ENCODE peak calls at places on chromosomes 13 and 19, in five cellular contexts. Z, N, P, F and M are unnamed samples.

GRCh38 chr19:38701455-38702063 is 42.7 kb downstream of the CAPN12 start:
- DNase-seq in Z (no peak), N (no peak), P (no peak), F (no peak), M (peak)

GRCh38 chr19:40750035-40750284 is 317 bp downstream of the ACTMAP start:
- DNase-seq in Z (no peak), N (no peak), P (no peak), F (no peak), M (no peak)

GRCh38 chr13:110233181-110233641 is 73.7 kb downstream of the COL4A1 start:
- DNase-seq in Z (no peak), N (no peak), P (no peak), F (peak), M (no peak)

GRCh38 chr19:23771348-23771747 is 12.7 kb upstream of the ZNF681 start:
- DNase-seq in Z (no peak), N (no peak), P (no peak), F (no peak), M (no peak)

GRCh38 chr13:31556376-31556775 is 182.9 kb upstream of the RXFP2 start:
- DNase-seq in Z (no peak), N (no peak), P (no peak), F (peak), M (no peak)

GRCh38 chr13:74136089-74136658 is 2.0 kb upstream of the KLF12 start:
- DNase-seq in Z (peak), N (no peak), P (no peak), F (peak), M (peak)

GRCh38 chr13:24272452-24273161 is 36.8 kb upstream of the C1QTNF9 start:
- DNase-seq in Z (no peak), N (no peak), P (no peak), F (no peak), M (no peak)

GRCh38 chr19:4066176-4066606 is 508 bp downstream of the ZBTB7A start:
- DNase-seq in Z (peak), N (no peak), P (no peak), F (no peak), M (no peak)

GRCh38 chr13:113771709-113772331 is 12.8 kb downstream of the TMEM255B start:
- DNase-seq in Z (no peak), N (no peak), P (no peak), F (no peak), M (no peak)

GRCh38 chr19:40143612-40144011 is 47.6 kb upstream of the MAP3K10 start:
- DNase-seq in Z (peak), N (no peak), P (no peak), F (peak), M (no peak)

GRCh38 chr19:32346901-32347300 is 1.5 kb downstream of the ZNF507 start:
- DNase-seq in Z (no peak), N (no peak), P (no peak), F (no peak), M (no peak)

GRCh38 chr13:113776231-113777125 is 17.5 kb downstream of the TMEM255B start:
- DNase-seq in Z (no peak), N (peak), P (no peak), F (no peak), M (no peak)

GRCh38 chr19:13022859-13023636 is 27.8 kb downstream of the NFIX start:
- DNase-seq in Z (no peak), N (peak), P (no peak), F (peak), M (peak)

GRCh38 chr13:103961129-103961528 is 894.9 kb upstream of the SLC10A2 start:
- DNase-seq in Z (no peak), N (no peak), P (no peak), F (no peak), M (no peak)

GRCh38 chr13:21069561-21070004 is 8.2 kb upstream of the LATS2 start:
- DNase-seq in Z (no peak), N (no peak), P (no peak), F (peak), M (no peak)

GRCh38 chr13:20607015-20607414 is 40.1 kb downstream of the IFT88 start:
- DNase-seq in Z (no peak), N (no peak), P (no peak), F (no peak), M (no peak)

GRCh38 chr19:645912-646797 is 6.5 kb downstream of the FGF22 start:
- DNase-seq in Z (no peak), N (no peak), P (no peak), F (no peak), M (no peak)

GRCh38 chr19:21147540-21147939 is 5.7 kb downstream of the ZNF431 start:
- DNase-seq in Z (no peak), N (no peak), P (no peak), F (no peak), M (no peak)

GRCh38 chr19:52786078-52786463 is 520 bp downstream of the ZNF600 start:
- DNase-seq in Z (no peak), N (peak), P (no peak), F (no peak), M (no peak)

GRCh38 chr13:65488606-65489005 is 1741.5 kb downstream of the PCDH9 start:
- DNase-seq in Z (no peak), N (no peak), P (no peak), F (no peak), M (no peak)

GRCh38 chr13:112710855-112711527 is 21.2 kb downstream of the ATP11A start:
- DNase-seq in Z (no peak), N (no peak), P (no peak), F (no peak), M (peak)

GRCh38 chr13:35927554-35927953 is 203.6 kb downstream of the DCLK1 start:
- DNase-seq in Z (no peak), N (no peak), P (no peak), F (peak), M (no peak)

GRCh38 chr19:36215276-36216171 is 618 bp downstream of the ZNF146 start:
- DNase-seq in Z (peak), N (peak), P (no peak), F (peak), M (no peak)